ENCODE peak calls at places on chromosomes 4 and X, in six cellular contexts. One of them, this sample, is unnamed.

GRCh38 chr4:75036046-75036445 is 103.1 kb downstream of the PARM1 start:
- DNase-seq in IMR-90: no peak
- DNase-seq in mesenchymal stem cell: no peak
- DNase-seq in H9: no peak
- DNase-seq in mesendoderm: no peak
- DNase-seq in H1: no peak
- DNase-seq in this sample: no peak

GRCh38 chrX:68897546-68897945 is 68.7 kb downstream of the EFNB1 start:
- DNase-seq in IMR-90: no peak
- DNase-seq in mesenchymal stem cell: no peak
- DNase-seq in H9: no peak
- DNase-seq in mesendoderm: no peak
- DNase-seq in H1: no peak
- DNase-seq in this sample: no peak

GRCh38 chr4:11252149-11252548 is 176.5 kb downstream of the HS3ST1 start:
- DNase-seq in IMR-90: no peak
- DNase-seq in mesenchymal stem cell: no peak
- DNase-seq in H9: peak; percentile 51
- DNase-seq in mesendoderm: peak; percentile 82
- DNase-seq in H1: no peak
- DNase-seq in this sample: no peak

GRCh38 chrX:10648608-10649007 is 28.2 kb upstream of the MID1 start:
- DNase-seq in IMR-90: peak; percentile 78
- DNase-seq in mesenchymal stem cell: peak; percentile 33
- DNase-seq in H9: no peak
- DNase-seq in mesendoderm: no peak
- DNase-seq in H1: no peak
- DNase-seq in this sample: no peak

GRCh38 chr4:19095491-19096046 is 1074.0 kb upstream of the LCORL start:
- DNase-seq in IMR-90: no peak
- DNase-seq in mesenchymal stem cell: no peak
- DNase-seq in H9: no peak
- DNase-seq in mesendoderm: no peak
- DNase-seq in H1: no peak
- DNase-seq in this sample: no peak

GRCh38 chr4:173917255-173917960 is 366.1 kb downstream of the FBXO8 start:
- DNase-seq in IMR-90: peak; percentile 79
- DNase-seq in mesenchymal stem cell: peak; percentile 84
- DNase-seq in H9: no peak
- DNase-seq in mesendoderm: peak; percentile 21
- DNase-seq in H1: no peak
- DNase-seq in this sample: no peak

GRCh38 chrX:40508560-40508959 is 72.2 kb upstream of the ATP6AP2 start:
- DNase-seq in IMR-90: no peak
- DNase-seq in mesenchymal stem cell: peak; percentile 9
- DNase-seq in H9: no peak
- DNase-seq in mesendoderm: peak; percentile 45
- DNase-seq in H1: no peak
- DNase-seq in this sample: no peak

GRCh38 chr4:77196866-77197265 is 39.9 kb downstream of the CCNG2 start:
- DNase-seq in IMR-90: no peak
- DNase-seq in mesenchymal stem cell: no peak
- DNase-seq in H9: no peak
- DNase-seq in mesendoderm: peak; percentile 47
- DNase-seq in H1: no peak
- DNase-seq in this sample: no peak

GRCh38 chr4:127007336-127007735 is 625.4 kb upstream of the INTU start:
- DNase-seq in IMR-90: no peak
- DNase-seq in mesenchymal stem cell: no peak
- DNase-seq in H9: no peak
- DNase-seq in mesendoderm: no peak
- DNase-seq in H1: no peak
- DNase-seq in this sample: no peak

GRCh38 chrX:30887721-30888120 is 1.3 kb downstream of the TAB3 start:
- DNase-seq in IMR-90: no peak
- DNase-seq in mesenchymal stem cell: no peak
- DNase-seq in H9: no peak
- DNase-seq in mesendoderm: no peak
- DNase-seq in H1: no peak
- DNase-seq in this sample: no peak

GRCh38 chr4:107843394-107843793 is 18.7 kb downstream of the SGMS2 start:
- DNase-seq in IMR-90: no peak
- DNase-seq in mesenchymal stem cell: no peak
- DNase-seq in H9: peak; percentile 27
- DNase-seq in mesendoderm: peak; percentile 54
- DNase-seq in H1: no peak
- DNase-seq in this sample: no peak

GRCh38 chr4:183966371-183966770 is 61.3 kb downstream of the STOX2 start:
- DNase-seq in IMR-90: peak; percentile 4
- DNase-seq in mesenchymal stem cell: no peak
- DNase-seq in H9: no peak
- DNase-seq in mesendoderm: no peak
- DNase-seq in H1: no peak
- DNase-seq in this sample: no peak

GRCh38 chrX:73131276-73131675 is 52.0 kb upstream of the PABPC1L2A start:
- DNase-seq in IMR-90: no peak
- DNase-seq in mesenchymal stem cell: no peak
- DNase-seq in H9: no peak
- DNase-seq in mesendoderm: no peak
- DNase-seq in H1: no peak
- DNase-seq in this sample: no peak

GRCh38 chrX:15468036-15468435 is 25.1 kb downstream of the PIR start:
- DNase-seq in IMR-90: peak; percentile 67
- DNase-seq in mesenchymal stem cell: peak; percentile 46
- DNase-seq in H9: no peak
- DNase-seq in mesendoderm: peak; percentile 20
- DNase-seq in H1: no peak
- DNase-seq in this sample: no peak

GRCh38 chr4:77358315-77358928 is 201.4 kb downstream of the CCNG2 start:
- DNase-seq in IMR-90: peak; percentile 40
- DNase-seq in mesenchymal stem cell: peak; percentile 44
- DNase-seq in H9: peak; percentile 38
- DNase-seq in mesendoderm: peak; percentile 42
- DNase-seq in H1: no peak
- DNase-seq in this sample: peak; percentile 40

GRCh38 chr4:150007512-150007911 is 70.7 kb upstream of the DCLK2 start:
- DNase-seq in IMR-90: peak; percentile 57
- DNase-seq in mesenchymal stem cell: peak; percentile 43
- DNase-seq in H9: no peak
- DNase-seq in mesendoderm: peak; percentile 89
- DNase-seq in H1: no peak
- DNase-seq in this sample: no peak

GRCh38 chr4:11021348-11021747 is 336.8 kb upstream of the CLNK start:
- DNase-seq in IMR-90: no peak
- DNase-seq in mesenchymal stem cell: no peak
- DNase-seq in H9: no peak
- DNase-seq in mesendoderm: no peak
- DNase-seq in H1: no peak
- DNase-seq in this sample: no peak

GRCh38 chrX:17802756-17803155 is 58.3 kb downstream of the RAI2 start:
- DNase-seq in IMR-90: no peak
- DNase-seq in mesenchymal stem cell: no peak
- DNase-seq in H9: no peak
- DNase-seq in mesendoderm: no peak
- DNase-seq in H1: no peak
- DNase-seq in this sample: no peak

GRCh38 chr4:136741468-136741867 is 790.8 kb downstream of the PCDH18 start:
- DNase-seq in IMR-90: peak; percentile 81
- DNase-seq in mesenchymal stem cell: peak; percentile 55
- DNase-seq in H9: no peak
- DNase-seq in mesendoderm: no peak
- DNase-seq in H1: no peak
- DNase-seq in this sample: no peak

GRCh38 chr4:129350800-129351199 is 254.8 kb downstream of the C4orf33 start:
- DNase-seq in IMR-90: no peak
- DNase-seq in mesenchymal stem cell: no peak
- DNase-seq in H9: no peak
- DNase-seq in mesendoderm: no peak
- DNase-seq in H1: no peak
- DNase-seq in this sample: no peak

GRCh38 chrX:29518100-29518499 is 697.3 kb upstream of the MAGEB2 start:
- DNase-seq in IMR-90: no peak
- DNase-seq in mesenchymal stem cell: no peak
- DNase-seq in H9: no peak
- DNase-seq in mesendoderm: no peak
- DNase-seq in H1: no peak
- DNase-seq in this sample: no peak
- H2BK15ac ChIP-seq in IMR-90: no peak overlapping the region
- H2BK15ac ChIP-seq in mesenchymal stem cell: no peak overlapping the region
- H2BK15ac ChIP-seq in H9: no peak overlapping the region
- H2BK15ac ChIP-seq in mesendoderm: no peak overlapping the region
- H2BK15ac ChIP-seq in H1: no peak overlapping the region
- H2BK15ac ChIP-seq in this sample: no peak overlapping the region

GRCh38 chrX:153495362-153495751 is 577 bp downstream of the BGN start:
- DNase-seq in IMR-90: peak; percentile 37
- DNase-seq in mesenchymal stem cell: no peak
- DNase-seq in H9: no peak
- DNase-seq in mesendoderm: no peak
- DNase-seq in H1: no peak
- DNase-seq in this sample: no peak

GRCh38 chrX:153495903-153496629 is 1.3 kb downstream of the BGN start:
- DNase-seq in IMR-90: no peak
- DNase-seq in mesenchymal stem cell: no peak
- DNase-seq in H9: no peak
- DNase-seq in mesendoderm: no peak
- DNase-seq in H1: no peak
- DNase-seq in this sample: no peak

GRCh38 chrX:153494061-153494460 is 719 bp upstream of the BGN start:
- DNase-seq in IMR-90: peak; percentile 41
- DNase-seq in mesenchymal stem cell: peak; percentile 15
- DNase-seq in H9: no peak
- DNase-seq in mesendoderm: no peak
- DNase-seq in H1: no peak
- DNase-seq in this sample: no peak

GRCh38 chrX:153493085-153493484 is 1.7 kb upstream of the BGN start:
- DNase-seq in IMR-90: no peak
- DNase-seq in mesenchymal stem cell: no peak
- DNase-seq in H9: no peak
- DNase-seq in mesendoderm: no peak
- DNase-seq in H1: no peak
- DNase-seq in this sample: no peak

GRCh38 chrX:153494541-153495361 is at the start of gene BGN:
- DNase-seq in IMR-90: peak; percentile 44
- DNase-seq in mesenchymal stem cell: peak; percentile 42
- DNase-seq in H9: peak; percentile 62
- DNase-seq in mesendoderm: peak; percentile 67
- DNase-seq in H1: peak; percentile 55
- DNase-seq in this sample: no peak
- H2BK15ac ChIP-seq in IMR-90: peak within 1 kb of the TSS; percentile 77
- H2BK15ac ChIP-seq in mesenchymal stem cell: peak within 1 kb of the TSS; percentile 69
- H2BK15ac ChIP-seq in H9: no peak within 1 kb of the TSS
- H2BK15ac ChIP-seq in mesendoderm: no peak within 1 kb of the TSS
- H2BK15ac ChIP-seq in H1: no peak within 1 kb of the TSS
- H2BK15ac ChIP-seq in this sample: peak within 1 kb of the TSS; percentile 26

DNA sequence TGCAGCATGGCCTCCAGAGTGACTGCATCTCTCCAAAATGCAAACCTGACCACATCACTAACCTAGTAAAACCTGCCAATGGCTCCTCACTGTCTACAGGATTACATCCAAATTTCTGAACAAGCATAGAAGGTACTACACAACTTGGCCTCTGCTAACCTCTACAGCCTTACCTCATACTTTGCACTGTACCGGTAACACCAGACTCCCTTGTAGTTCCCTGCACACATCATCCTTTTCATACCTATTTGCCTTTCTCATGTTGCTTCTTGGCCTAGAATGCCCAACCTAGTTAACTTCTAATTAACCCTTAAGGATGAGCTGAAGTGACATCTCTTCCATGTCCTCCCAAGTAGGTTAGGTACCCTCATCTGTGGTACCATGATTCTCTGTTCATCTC is 33.4 kb upstream of the KCNE5 start:
- DNase-seq in IMR-90: no peak
- DNase-seq in mesenchymal stem cell: no peak
- DNase-seq in H9: no peak
- DNase-seq in mesendoderm: no peak
- DNase-seq in H1: no peak
- DNase-seq in this sample: no peak
- H2BK15ac ChIP-seq in IMR-90: no peak overlapping the region
- H2BK15ac ChIP-seq in mesenchymal stem cell: no peak overlapping the region
- H2BK15ac ChIP-seq in H9: no peak overlapping the region
- H2BK15ac ChIP-seq in mesendoderm: no peak overlapping the region
- H2BK15ac ChIP-seq in H1: no peak overlapping the region
- H2BK15ac ChIP-seq in this sample: no peak overlapping the region

DNA sequence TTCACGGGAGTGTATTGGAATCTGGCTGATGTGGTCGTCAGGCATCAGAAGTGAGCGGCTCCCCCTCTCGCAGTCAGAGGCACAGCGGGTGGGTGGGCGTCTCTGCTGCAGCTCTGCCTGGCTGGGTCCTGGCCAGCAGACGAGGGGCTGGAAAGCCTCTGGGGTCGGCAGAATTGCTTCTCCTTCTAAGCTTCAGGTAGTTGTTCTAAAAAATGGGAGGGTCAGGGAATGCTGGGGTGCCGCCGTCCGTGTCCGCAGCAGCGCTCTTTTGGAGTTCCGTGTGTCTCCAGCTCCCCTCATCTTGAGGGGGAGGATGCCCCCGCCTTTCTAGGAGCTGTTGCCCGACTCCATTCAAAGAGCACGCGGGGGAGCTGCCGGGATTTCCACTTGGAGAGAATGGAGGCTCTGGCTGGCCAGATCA is 70.2 kb upstream of the HGFAC start:
- DNase-seq in IMR-90: peak; percentile 21
- DNase-seq in mesenchymal stem cell: peak; percentile 11
- DNase-seq in H9: no peak
- DNase-seq in mesendoderm: peak; percentile 56
- DNase-seq in H1: peak; percentile 56
- DNase-seq in this sample: no peak
- H2BK15ac ChIP-seq in IMR-90: peak overlapping the region; percentile 2
- H2BK15ac ChIP-seq in mesenchymal stem cell: peak overlapping the region; percentile 8
- H2BK15ac ChIP-seq in H9: no peak overlapping the region
- H2BK15ac ChIP-seq in mesendoderm: no peak overlapping the region
- H2BK15ac ChIP-seq in H1: no peak overlapping the region
- H2BK15ac ChIP-seq in this sample: no peak overlapping the region

DNA sequence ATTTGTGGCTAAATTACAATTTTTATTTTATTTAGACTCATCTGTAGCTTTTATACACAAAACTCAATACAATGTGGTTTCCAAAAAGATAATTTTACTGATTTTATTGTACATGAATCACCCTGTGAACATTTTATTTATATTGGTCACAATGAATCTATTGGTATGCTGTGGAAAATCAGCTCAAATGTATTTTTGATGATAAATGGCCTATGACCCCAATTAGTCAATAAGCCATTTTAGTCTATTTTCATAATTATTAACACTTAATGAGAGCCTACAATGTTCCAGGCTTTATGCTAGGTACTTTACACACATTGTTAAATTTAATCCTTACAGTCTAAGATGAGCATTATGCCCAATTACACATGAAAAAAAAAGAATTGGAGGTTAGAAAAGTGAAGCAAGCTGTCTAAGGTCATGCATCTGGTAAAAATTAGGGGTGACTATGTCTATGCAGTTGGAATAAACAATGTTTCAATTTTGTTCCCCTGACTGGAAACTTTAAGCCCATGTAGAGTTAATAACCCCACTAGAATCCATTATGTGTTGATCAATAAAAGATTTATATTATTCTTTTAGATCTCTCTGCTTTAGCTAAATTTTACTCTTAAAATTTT is 344.7 kb downstream of the PABPC4L start:
- DNase-seq in IMR-90: peak; percentile 42
- DNase-seq in mesenchymal stem cell: no peak
- DNase-seq in H9: no peak
- DNase-seq in mesendoderm: no peak
- DNase-seq in H1: no peak
- DNase-seq in this sample: no peak
- H2BK15ac ChIP-seq in IMR-90: no peak overlapping the region
- H2BK15ac ChIP-seq in mesenchymal stem cell: no peak overlapping the region
- H2BK15ac ChIP-seq in H9: no peak overlapping the region
- H2BK15ac ChIP-seq in mesendoderm: no peak overlapping the region
- H2BK15ac ChIP-seq in H1: no peak overlapping the region
- H2BK15ac ChIP-seq in this sample: no peak overlapping the region

GRCh38 chr4:7429601-7430078 is 5.1 kb downstream of the PSAPL1 start:
- DNase-seq in IMR-90: no peak
- DNase-seq in mesenchymal stem cell: no peak
- DNase-seq in H9: peak; percentile 22
- DNase-seq in mesendoderm: no peak
- DNase-seq in H1: peak; percentile 46
- DNase-seq in this sample: no peak
- H2BK15ac ChIP-seq in IMR-90: no peak overlapping the region
- H2BK15ac ChIP-seq in mesenchymal stem cell: peak overlapping the region; percentile 55
- H2BK15ac ChIP-seq in H9: no peak overlapping the region
- H2BK15ac ChIP-seq in mesendoderm: no peak overlapping the region
- H2BK15ac ChIP-seq in H1: no peak overlapping the region
- H2BK15ac ChIP-seq in this sample: no peak overlapping the region